ENCODE peak calls at places on chromosomes 6 and 20, in five cellular contexts. L, O, W, R and I are unnamed samples. For H3K4me1, the result is how much of the 10 kb centered on the place peaks cover.

GRCh38 chr6:116793224-116793623 is 27.7 kb upstream of the FAM162B start:
- DNase-seq in L (no peak), O (no peak), W (no peak), R (no peak), I (no peak)

GRCh38 chr20:38790210-38791053 is 15.1 kb upstream of the PPP1R16B start:
- DNase-seq in L (peak), O (peak), W (peak), R (no peak), I (peak)

GRCh38 chr20:32837157-32837556 is 17.4 kb downstream of the MAPRE1 start:
- DNase-seq in L (no peak), O (no peak), W (no peak), R (no peak), I (no peak)

GRCh38 chr20:49676581-49677291 is 36.9 kb downstream of the B4GALT5 start:
- DNase-seq in L (no peak), O (peak), W (no peak), R (peak), I (no peak)

GRCh38 chr20:36102809-36103596 is 51.5 kb upstream of the EPB41L1 start:
- DNase-seq in L (no peak), O (peak), W (no peak), R (no peak), I (peak)

GRCh38 chr20:39825950-39826349 is 863.1 kb downstream of the MAFB start:
- DNase-seq in L (no peak), O (peak), W (no peak), R (no peak), I (no peak)

GRCh38 chr6:129643968-129644367 is 66.0 kb downstream of the ARHGAP18 start:
- DNase-seq in L (no peak), O (no peak), W (no peak), R (no peak), I (no peak)

GRCh38 chr6:110358536-110359148 is 493 bp upstream of the METTL24 start:
- DNase-seq in L (no peak), O (peak), W (no peak), R (no peak), I (no peak)

GRCh38 chr20:5923493-5923892 is 26.8 kb downstream of the TRMT6 start:
- DNase-seq in L (no peak), O (no peak), W (no peak), R (no peak), I (no peak)

GRCh38 chr20:37376324-37376723 is 30.4 kb downstream of the SRC start:
- DNase-seq in L (no peak), O (no peak), W (no peak), R (no peak), I (no peak)

GRCh38 chr6:14638932-14639875 is 521.6 kb downstream of the CD83 start:
- DNase-seq in L (no peak), O (peak), W (peak), R (no peak), I (peak)

GRCh38 chr20:32482251-32483220 is 102.6 kb downstream of the NOL4L start:
- DNase-seq in L (no peak), O (peak), W (no peak), R (no peak), I (peak)

GRCh38 chr6:169382735-169383134 is 129.1 kb upstream of the THBS2 start:
- DNase-seq in L (no peak), O (no peak), W (no peak), R (no peak), I (no peak)

GRCh38 chr6:126628125-126628524 is 288.2 kb downstream of the CENPW start:
- DNase-seq in L (peak), O (no peak), W (peak), R (no peak), I (no peak)

GRCh38 chr6:1614767-1615650 is 5.3 kb downstream of the FOXC1 start:
- DNase-seq in L (no peak), O (no peak), W (no peak), R (no peak), I (peak)

GRCh38 chr6:78611886-78612480 is 255.4 kb upstream of the IRAK1BP1 start:
- DNase-seq in L (no peak), O (peak), W (peak), R (peak), I (no peak)

GRCh38 chr20:39775110-39775509 is 813.0 kb downstream of the DHX35 start:
- DNase-seq in L (no peak), O (peak), W (no peak), R (no peak), I (no peak)

GRCh38 chr6:91490672-91491071 is 903.8 kb upstream of the MAP3K7 start:
- DNase-seq in L (no peak), O (no peak), W (no peak), R (no peak), I (no peak)

GRCh38 chr6:32047084-32047478 is 8.9 kb downstream of the CYP21A2 start:
- DNase-seq in L (peak), O (peak), W (no peak), R (no peak), I (peak)

GRCh38 chr6:106149472-106150069 is 63.4 kb downstream of the PRDM1 start:
- DNase-seq in L (no peak), O (no peak), W (no peak), R (peak), I (no peak)

GRCh38 chr20:19676202-19676601 is 81.9 kb upstream of the RIN2 start:
- DNase-seq in L (no peak), O (no peak), W (no peak), R (no peak), I (no peak)

GRCh38 chr20:53081916-53082863 is 110.0 kb downstream of the TSHZ2 start:
- DNase-seq in L (no peak), O (no peak), W (no peak), R (no peak), I (no peak)

GRCh38 chr6:140043357-140043756 is 668.9 kb upstream of the CITED2 start:
- DNase-seq in L (peak), O (peak), W (no peak), R (no peak), I (peak)

GRCh38 chr6:25692472-25692871 is 40.5 kb downstream of the SCGN start:
- DNase-seq in L (no peak), O (no peak), W (no peak), R (no peak), I (no peak)

GRCh38 chr20:653110-653589 is at the start of gene SRXN1:
- DNase-seq in L (peak), O (peak), W (peak), R (peak), I (peak)

GRCh38 chr6:11769244-11769643 is 9.4 kb downstream of the ADTRP start:
- DNase-seq in L (no peak), O (peak), W (no peak), R (no peak), I (no peak)

GRCh38 chr6:118843685-118844390 is 50.1 kb upstream of the ASF1A start:
- DNase-seq in L (no peak), O (peak), W (no peak), R (no peak), I (no peak)

DNA sequence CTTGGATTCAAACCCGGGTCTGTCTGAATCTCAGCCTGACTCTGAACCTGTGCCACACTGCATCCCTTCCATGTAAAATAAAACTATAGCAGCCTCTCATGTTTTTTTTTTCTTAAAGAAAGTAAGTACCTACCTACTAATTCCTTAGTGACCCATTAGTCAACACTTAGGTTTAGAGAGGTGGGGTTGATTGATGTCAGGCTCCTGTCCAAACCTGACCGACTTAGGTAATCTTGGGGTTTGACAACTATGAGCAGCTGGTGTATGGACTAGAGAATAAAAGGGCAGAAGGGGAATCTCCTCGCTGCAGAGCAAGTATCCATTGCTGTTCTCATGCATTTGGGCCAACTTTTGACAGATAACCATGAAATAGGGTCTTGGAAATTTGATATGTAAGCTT is 6.5 kb downstream of the NKAIN2 start:
- DNase-seq in L (no peak), O (no peak), W (no peak), R (no peak), I (no peak)
- TF ChIP-seq EZH2phosphoT487 in L (no peak), O (no peak), W (no peak), R (no peak), I (no peak)

DNA sequence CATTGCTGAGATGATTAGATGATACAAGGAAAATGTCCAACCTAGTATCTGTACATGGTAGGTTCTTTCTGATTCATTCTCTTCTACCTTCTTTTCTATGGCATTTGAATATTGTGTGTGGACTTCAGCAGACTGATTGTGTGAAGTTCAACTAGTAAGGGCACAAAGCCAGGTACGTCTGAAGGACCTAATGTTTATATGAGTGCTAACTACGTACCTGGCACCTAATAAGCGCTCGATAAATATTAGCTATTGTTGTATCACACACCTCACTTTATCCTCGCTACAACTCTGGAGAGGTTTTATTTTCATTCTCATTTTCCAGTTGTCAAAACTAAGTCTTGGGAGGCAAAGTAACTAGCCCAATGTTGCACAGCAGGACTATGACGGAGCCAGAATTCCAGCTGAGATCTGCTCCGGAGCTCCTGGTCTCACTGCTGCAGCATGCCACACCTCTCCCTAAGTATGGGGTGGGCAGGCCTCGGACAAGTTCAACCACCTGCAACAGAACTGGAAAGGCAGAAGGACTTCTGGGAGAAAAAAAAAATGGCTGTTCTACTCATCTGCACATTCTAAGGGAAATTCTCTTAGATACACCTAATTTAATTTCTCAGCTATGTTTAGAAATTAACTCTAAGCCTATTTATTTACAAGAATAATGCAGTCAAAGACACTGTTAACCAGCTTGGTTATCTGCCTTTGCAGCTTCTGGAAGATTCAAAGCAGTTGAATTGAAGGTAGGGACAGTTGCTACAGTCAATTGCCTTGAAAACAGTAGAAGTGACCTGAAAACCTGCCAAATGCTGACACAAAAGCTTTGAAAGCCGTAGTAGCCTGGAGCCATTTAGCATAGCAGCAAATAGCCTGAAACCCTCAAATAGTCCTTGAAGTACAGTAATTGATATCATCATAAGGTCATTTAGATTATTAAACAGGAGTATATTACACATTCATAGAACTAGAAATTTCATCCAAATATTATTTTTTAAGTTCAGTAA is 165.0 kb downstream of the PDE7B start:
- DNase-seq in L (no peak), O (peak), W (no peak), R (no peak), I (no peak)
- H3K27ac ChIP-seq in L (no peak), O (peak), W (no peak), R (no peak), I (no peak)

DNA sequence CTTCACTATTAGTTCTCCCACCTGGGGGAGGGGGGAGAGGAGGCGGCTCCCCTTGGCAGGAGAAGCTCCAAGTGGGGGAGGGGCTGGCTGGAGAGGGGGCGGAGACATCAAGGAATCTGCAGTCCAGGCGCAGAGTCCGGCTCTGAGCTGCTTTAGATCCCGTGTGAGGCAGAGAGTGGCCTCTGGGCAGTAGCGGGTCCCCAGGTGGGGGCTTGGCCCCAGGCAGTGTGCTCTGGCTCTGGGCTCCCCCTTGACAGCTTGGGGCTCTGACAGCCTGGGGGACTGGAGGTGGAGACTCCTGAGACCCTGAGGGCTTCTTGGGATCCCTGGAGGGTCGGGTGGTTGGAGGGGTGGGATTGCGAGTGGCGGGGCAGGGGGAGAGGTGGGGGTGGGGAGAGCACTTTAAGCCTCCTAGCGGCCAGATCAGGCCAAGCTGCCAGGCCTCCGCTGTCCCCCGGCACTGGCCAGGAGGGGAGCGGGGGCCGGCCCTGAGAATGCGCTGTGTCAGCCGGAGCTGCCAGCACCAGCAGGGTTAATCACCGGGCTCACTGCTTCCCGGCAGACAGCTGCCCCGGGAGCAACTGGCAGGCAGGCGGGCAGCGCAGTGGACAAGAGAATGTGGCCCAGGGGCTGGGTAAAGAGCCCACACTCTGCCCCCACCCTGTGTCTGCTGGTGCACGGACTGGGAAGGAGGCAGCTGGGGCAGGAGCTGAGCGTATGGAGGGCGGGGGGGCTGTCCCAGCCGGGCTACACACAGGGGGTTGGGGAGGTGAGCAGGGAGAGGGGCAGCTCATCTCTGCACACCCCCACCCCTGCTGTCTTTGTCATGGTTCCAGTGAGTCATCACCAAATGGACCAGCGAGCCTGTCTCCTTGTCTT is 1.8 kb upstream of the LAMA5 start:
- DNase-seq in L (no peak), O (peak), W (no peak), R (no peak), I (peak)
- H3K4me1 ChIP-seq in L (half or more), O (under half), W (under half), R (under half), I (half or more)

GRCh38 chr6:131916847-131917246 is 34.3 kb downstream of the CCN2 start:
- DNase-seq in L (no peak), O (no peak), W (no peak), R (no peak), I (no peak)

GRCh38 chr6:131918650-131919355 is 32.4 kb downstream of the CCN2 start:
- DNase-seq in L (no peak), O (no peak), W (no peak), R (no peak), I (no peak)

GRCh38 chr6:131917318-131917717 is 33.9 kb downstream of the CCN2 start:
- DNase-seq in L (no peak), O (peak), W (peak), R (peak), I (no peak)

GRCh38 chr6:131920656-131921055 is 30.5 kb downstream of the CCN2 start:
- DNase-seq in L (no peak), O (no peak), W (no peak), R (no peak), I (no peak)

DNA sequence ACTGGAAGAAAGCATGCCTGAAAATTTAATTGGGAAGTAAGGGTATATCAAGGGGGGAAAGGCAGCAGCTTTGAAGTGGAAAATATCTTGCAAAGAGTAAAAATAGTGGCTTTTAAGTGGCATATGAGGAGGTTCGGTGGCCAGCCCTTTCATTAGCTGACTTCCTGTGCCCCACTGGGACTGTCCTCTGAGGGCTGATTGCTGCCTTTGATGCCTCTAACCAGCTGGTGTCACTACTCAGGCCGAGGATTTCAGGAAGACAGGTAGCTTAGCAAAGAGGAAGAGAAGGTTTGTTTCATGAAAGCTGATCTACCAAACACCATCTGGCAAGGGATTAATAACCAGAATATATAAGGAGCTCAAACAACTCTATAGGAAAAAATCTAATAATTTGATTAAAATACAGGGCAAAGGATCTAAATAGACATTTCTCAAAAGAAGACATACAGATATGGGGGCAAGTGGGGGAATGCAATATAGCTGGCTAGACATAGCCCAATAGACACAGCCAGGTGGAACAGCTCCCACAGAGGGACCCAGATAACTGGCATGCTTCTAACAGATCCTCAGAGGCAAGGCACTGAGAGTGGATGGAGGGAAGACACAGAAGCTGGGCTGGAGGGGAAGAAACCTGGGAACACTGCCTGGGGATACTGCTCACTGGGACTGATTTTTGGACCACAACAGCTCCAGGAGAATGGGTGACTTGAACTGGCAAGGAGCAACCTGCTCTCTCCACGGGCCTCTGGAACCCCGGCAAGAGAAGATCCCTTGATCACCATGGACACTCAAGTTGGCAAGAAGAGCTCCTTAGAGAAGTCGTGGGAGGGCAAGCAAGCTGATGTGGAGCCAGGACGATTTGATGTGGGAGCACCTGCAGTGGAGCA is 33.2 kb downstream of the CCN2 start:
- DNase-seq in L (no peak), O (no peak), W (peak), R (peak), I (no peak)
- TF ChIP-seq EZH2phosphoT487 in L (no peak), O (no peak), W (no peak), R (no peak), I (no peak)

GRCh38 chr20:17646901-17647301 is 35.1 kb downstream of the RRBP1 start:
- DNase-seq in L (no peak), O (no peak), W (peak), R (no peak), I (no peak)

GRCh38 chr20:17646209-17646717 is 35.8 kb downstream of the RRBP1 start:
- DNase-seq in L (no peak), O (no peak), W (no peak), R (no peak), I (no peak)

GRCh38 chr20:17644451-17644850 is 37.6 kb downstream of the RRBP1 start:
- DNase-seq in L (no peak), O (no peak), W (no peak), R (no peak), I (no peak)

GRCh38 chr20:17645010-17645409 is 37.0 kb downstream of the RRBP1 start:
- DNase-seq in L (no peak), O (no peak), W (no peak), R (no peak), I (no peak)

GRCh38 chr20:17645546-17646208 is 36.4 kb downstream of the RRBP1 start:
- DNase-seq in L (no peak), O (peak), W (no peak), R (no peak), I (no peak)
- H3K27ac ChIP-seq in L (no peak), O (peak), W (peak), R (no peak), I (no peak)

GRCh38 chr6:131825946-131826345 is 18.1 kb downstream of the ENPP1 start:
- DNase-seq in L (no peak), O (peak), W (no peak), R (no peak), I (no peak)
- H3K4me1 ChIP-seq in L (under half), O (under half), W (under half), R (under half), I (under half)

GRCh38 chr6:30847971-30848441 is 36.3 kb upstream of the DDR1 start:
- DNase-seq in L (no peak), O (peak), W (no peak), R (no peak), I (no peak)
- TF ChIP-seq EZH2phosphoT487 in L (no peak), O (no peak), W (no peak), R (no peak), I (no peak)

DNA sequence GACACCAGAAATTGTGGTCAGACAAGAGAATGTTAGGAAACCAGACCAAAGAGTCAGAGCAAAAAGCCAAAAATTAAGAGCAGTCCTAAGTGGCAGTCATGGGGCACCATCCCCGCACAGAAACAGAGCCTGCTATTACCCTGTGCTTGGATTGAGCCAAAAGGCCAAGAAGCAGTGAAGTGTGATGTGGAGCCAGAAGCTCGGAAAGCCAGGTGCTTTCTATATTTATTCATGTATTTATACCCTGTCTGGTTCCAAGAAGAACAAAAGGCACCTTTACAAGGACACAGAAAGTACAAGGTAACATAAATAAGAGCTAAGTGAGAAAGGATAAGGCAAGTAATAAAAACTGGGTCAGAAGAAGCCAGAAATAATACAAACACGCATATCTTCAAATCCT is 336.2 kb upstream of the CNR1 start:
- DNase-seq in L (no peak), O (no peak), W (no peak), R (no peak), I (no peak)
- H3K27ac ChIP-seq in L (no peak), O (no peak), W (no peak), R (no peak), I (peak)

DNA sequence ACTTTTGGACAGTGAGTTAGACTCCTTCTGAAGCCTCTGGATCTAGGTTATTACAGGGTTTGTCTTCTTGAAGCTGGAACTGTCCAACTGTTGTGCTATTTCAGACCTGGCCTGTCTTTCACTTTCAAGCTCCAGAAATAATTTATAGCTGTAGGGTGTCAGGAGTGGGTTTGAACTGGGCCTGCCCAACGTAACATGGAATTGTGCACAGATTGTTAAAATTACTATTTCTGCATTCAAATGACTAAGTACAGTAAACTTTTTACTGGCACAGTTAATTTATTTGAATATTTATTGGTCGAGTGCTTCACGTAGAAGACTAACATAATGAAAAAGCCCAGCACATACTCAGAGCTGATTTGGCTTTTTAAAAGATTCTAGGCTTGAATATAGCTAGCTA is 74.3 kb downstream of the ARID1B start:
- DNase-seq in L (no peak), O (no peak), W (peak), R (peak), I (no peak)
- H3K4me1 ChIP-seq in L (under half), O (under half), W (half or more), R (half or more), I (under half)